ENCODE peak calls at places on chromosomes 2 and 18, in eight cellular contexts. One of them, this sample, is unnamed.
A peak's percentile ranks its signal among the peaks of the same experiment; 100 is the strongest.

GRCh38 chr2:197950754-197951153 is 146.4 kb downstream of the PLCL1 start:
- DNase-seq in pancreas: no peak
- DNase-seq in sigmoid colon: no peak
- DNase-seq in neural progenitor cell: no peak
- DNase-seq in esophagus muscularis mucosa: no peak
- DNase-seq in iPS DF 6.9: no peak
- DNase-seq in upper lobe of right lung: no peak
- DNase-seq in SJCRH30: no peak
- DNase-seq in this sample: no peak

GRCh38 chr2:139917723-139918384 is 1137.7 kb upstream of the NXPH2 start:
- DNase-seq in upper lobe of right lung: no peak
- DNase-seq in iPS DF 6.9: no peak
- DNase-seq in pancreas: no peak
- DNase-seq in neural progenitor cell: no peak
- DNase-seq in esophagus muscularis mucosa: no peak
- DNase-seq in sigmoid colon: no peak
- DNase-seq in SJCRH30: no peak
- DNase-seq in this sample: no peak

GRCh38 chr2:11553661-11554429 is 20.0 kb downstream of the GREB1 start:
- DNase-seq in sigmoid colon: no peak
- DNase-seq in pancreas: no peak
- DNase-seq in esophagus muscularis mucosa: no peak
- DNase-seq in neural progenitor cell: peak; percentile 48
- DNase-seq in SJCRH30: peak; percentile 63
- DNase-seq in iPS DF 6.9: no peak
- DNase-seq in upper lobe of right lung: no peak
- DNase-seq in this sample: no peak

GRCh38 chr2:82795446-82795845 is 1663.6 kb downstream of the SUCLG1 start:
- DNase-seq in SJCRH30: peak; percentile 45
- DNase-seq in upper lobe of right lung: no peak
- DNase-seq in esophagus muscularis mucosa: no peak
- DNase-seq in sigmoid colon: no peak
- DNase-seq in iPS DF 6.9: no peak
- DNase-seq in pancreas: no peak
- DNase-seq in neural progenitor cell: no peak
- DNase-seq in this sample: no peak

GRCh38 chr2:63886445-63886844 is 44.7 kb downstream of the UGP2 start:
- DNase-seq in SJCRH30: no peak
- DNase-seq in neural progenitor cell: no peak
- DNase-seq in esophagus muscularis mucosa: no peak
- DNase-seq in pancreas: no peak
- DNase-seq in iPS DF 6.9: no peak
- DNase-seq in upper lobe of right lung: no peak
- DNase-seq in sigmoid colon: no peak
- DNase-seq in this sample: no peak

GRCh38 chr2:29688429-29688828 is 233.0 kb downstream of the ALK start:
- DNase-seq in neural progenitor cell: no peak
- DNase-seq in SJCRH30: no peak
- DNase-seq in sigmoid colon: no peak
- DNase-seq in upper lobe of right lung: no peak
- DNase-seq in iPS DF 6.9: no peak
- DNase-seq in pancreas: no peak
- DNase-seq in esophagus muscularis mucosa: no peak
- DNase-seq in this sample: no peak

GRCh38 chr2:205712508-205712907 is 30.2 kb downstream of the NRP2 start:
- DNase-seq in upper lobe of right lung: no peak
- DNase-seq in neural progenitor cell: no peak
- DNase-seq in SJCRH30: peak; percentile 18
- DNase-seq in iPS DF 6.9: no peak
- DNase-seq in pancreas: no peak
- DNase-seq in sigmoid colon: no peak
- DNase-seq in esophagus muscularis mucosa: no peak
- DNase-seq in this sample: no peak

GRCh38 chr2:199100326-199101110 is 357.2 kb downstream of the SATB2 start:
- DNase-seq in upper lobe of right lung: no peak
- DNase-seq in esophagus muscularis mucosa: no peak
- DNase-seq in pancreas: no peak
- DNase-seq in neural progenitor cell: no peak
- DNase-seq in iPS DF 6.9: no peak
- DNase-seq in SJCRH30: no peak
- DNase-seq in sigmoid colon: no peak
- DNase-seq in this sample: no peak

GRCh38 chr2:30385327-30385726 is 61.7 kb upstream of the LCLAT1 start:
- DNase-seq in neural progenitor cell: peak; percentile 75
- DNase-seq in sigmoid colon: no peak
- DNase-seq in SJCRH30: peak; percentile 67
- DNase-seq in upper lobe of right lung: no peak
- DNase-seq in pancreas: no peak
- DNase-seq in iPS DF 6.9: no peak
- DNase-seq in esophagus muscularis mucosa: no peak
- DNase-seq in this sample: no peak

GRCh38 chr2:132478669-132479068 is 62.1 kb downstream of the GPR39 start:
- DNase-seq in esophagus muscularis mucosa: no peak
- DNase-seq in pancreas: no peak
- DNase-seq in sigmoid colon: no peak
- DNase-seq in SJCRH30: no peak
- DNase-seq in neural progenitor cell: no peak
- DNase-seq in upper lobe of right lung: no peak
- DNase-seq in iPS DF 6.9: no peak
- DNase-seq in this sample: no peak

GRCh38 chr18:9434240-9434701 is 41.0 kb upstream of the RALBP1 start:
- DNase-seq in sigmoid colon: no peak
- DNase-seq in pancreas: no peak
- DNase-seq in upper lobe of right lung: no peak
- DNase-seq in iPS DF 6.9: no peak
- DNase-seq in esophagus muscularis mucosa: peak; percentile 53
- DNase-seq in SJCRH30: peak; percentile 41
- DNase-seq in neural progenitor cell: peak; percentile 89
- DNase-seq in this sample: no peak

GRCh38 chr18:57961876-57962505 is 82.0 kb upstream of the NEDD4L start:
- DNase-seq in SJCRH30: no peak
- DNase-seq in iPS DF 6.9: no peak
- DNase-seq in sigmoid colon: no peak
- DNase-seq in upper lobe of right lung: no peak
- DNase-seq in pancreas: no peak
- DNase-seq in neural progenitor cell: no peak
- DNase-seq in esophagus muscularis mucosa: no peak
- DNase-seq in this sample: no peak

GRCh38 chr18:77057043-77057442 is 75.5 kb downstream of the MBP start:
- DNase-seq in upper lobe of right lung: no peak
- DNase-seq in pancreas: no peak
- DNase-seq in esophagus muscularis mucosa: no peak
- DNase-seq in iPS DF 6.9: no peak
- DNase-seq in SJCRH30: no peak
- DNase-seq in sigmoid colon: no peak
- DNase-seq in neural progenitor cell: no peak
- DNase-seq in this sample: no peak
- H3K4me1 ChIP-seq in upper lobe of right lung: peaks cover 78% of the 10 kb centered on the region
- H3K4me1 ChIP-seq in pancreas: no peaks in the 10 kb centered on the region
- H3K4me1 ChIP-seq in esophagus muscularis mucosa: peaks cover 53% of the 10 kb centered on the region
- H3K4me1 ChIP-seq in iPS DF 6.9: peaks cover 7% of the 10 kb centered on the region
- H3K4me1 ChIP-seq in SJCRH30: peaks cover 8% of the 10 kb centered on the region
- H3K4me1 ChIP-seq in sigmoid colon: peaks cover 44% of the 10 kb centered on the region
- H3K4me1 ChIP-seq in neural progenitor cell: peaks cover 23% of the 10 kb centered on the region
- H3K4me1 ChIP-seq in this sample: no peaks in the 10 kb centered on the region

DNA sequence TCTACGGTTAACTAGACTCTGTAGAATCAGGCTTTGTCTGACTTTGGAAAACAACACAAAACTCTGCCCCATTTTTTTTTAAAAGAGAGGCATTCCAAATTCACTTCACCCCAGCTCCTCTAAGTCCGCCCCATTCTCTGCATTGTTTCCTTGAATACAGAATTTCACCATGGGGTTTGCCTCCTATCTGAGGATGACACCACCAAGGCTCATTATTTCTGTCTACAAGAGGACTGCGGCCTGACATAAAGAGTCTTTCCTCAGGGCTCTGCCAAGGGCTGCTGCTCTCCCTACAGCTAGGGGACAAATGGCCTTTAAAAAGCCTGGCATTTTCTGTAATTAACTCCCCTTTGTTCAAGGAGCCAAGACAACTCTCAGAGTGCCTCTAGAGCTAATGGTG is 4.6 kb downstream of the CHST10 start:
- DNase-seq in sigmoid colon: no peak
- DNase-seq in esophagus muscularis mucosa: peak; percentile 62
- DNase-seq in neural progenitor cell: peak; percentile 78
- DNase-seq in SJCRH30: no peak
- DNase-seq in upper lobe of right lung: no peak
- DNase-seq in pancreas: no peak
- DNase-seq in iPS DF 6.9: no peak
- DNase-seq in this sample: no peak
- H3K4me1 ChIP-seq in sigmoid colon: peaks cover 14% of the 10 kb centered on the region
- H3K4me1 ChIP-seq in esophagus muscularis mucosa: peaks cover 33% of the 10 kb centered on the region
- H3K4me1 ChIP-seq in neural progenitor cell: peaks cover 61% of the 10 kb centered on the region
- H3K4me1 ChIP-seq in SJCRH30: peaks cover 5% of the 10 kb centered on the region
- H3K4me1 ChIP-seq in upper lobe of right lung: peaks cover 3% of the 10 kb centered on the region
- H3K4me1 ChIP-seq in pancreas: peaks cover 4% of the 10 kb centered on the region
- H3K4me1 ChIP-seq in iPS DF 6.9: peaks cover 14% of the 10 kb centered on the region
- H3K4me1 ChIP-seq in this sample: no peaks in the 10 kb centered on the region

GRCh38 chr2:45006942-45007287 is 2.3 kb downstream of the SIX2 start:
- DNase-seq in neural progenitor cell: peak; percentile 23
- DNase-seq in pancreas: no peak
- DNase-seq in iPS DF 6.9: no peak
- DNase-seq in esophagus muscularis mucosa: no peak
- DNase-seq in SJCRH30: no peak
- DNase-seq in sigmoid colon: no peak
- DNase-seq in upper lobe of right lung: no peak
- DNase-seq in this sample: no peak

GRCh38 chr2:45005261-45006002 is 3.8 kb downstream of the SIX2 start:
- DNase-seq in SJCRH30: no peak
- DNase-seq in esophagus muscularis mucosa: no peak
- DNase-seq in neural progenitor cell: peak; percentile 65
- DNase-seq in sigmoid colon: no peak
- DNase-seq in pancreas: no peak
- DNase-seq in iPS DF 6.9: no peak
- DNase-seq in upper lobe of right lung: no peak
- DNase-seq in this sample: no peak

GRCh38 chr2:45004569-45005181 is 4.6 kb downstream of the SIX2 start:
- DNase-seq in sigmoid colon: no peak
- DNase-seq in upper lobe of right lung: no peak
- DNase-seq in neural progenitor cell: peak; percentile 71
- DNase-seq in iPS DF 6.9: no peak
- DNase-seq in SJCRH30: no peak
- DNase-seq in esophagus muscularis mucosa: no peak
- DNase-seq in pancreas: no peak
- DNase-seq in this sample: no peak

GRCh38 chr2:45007356-45007755 is 1.9 kb downstream of the SIX2 start:
- DNase-seq in sigmoid colon: no peak
- DNase-seq in pancreas: no peak
- DNase-seq in esophagus muscularis mucosa: no peak
- DNase-seq in upper lobe of right lung: no peak
- DNase-seq in neural progenitor cell: no peak
- DNase-seq in iPS DF 6.9: no peak
- DNase-seq in SJCRH30: no peak
- DNase-seq in this sample: no peak

DNA sequence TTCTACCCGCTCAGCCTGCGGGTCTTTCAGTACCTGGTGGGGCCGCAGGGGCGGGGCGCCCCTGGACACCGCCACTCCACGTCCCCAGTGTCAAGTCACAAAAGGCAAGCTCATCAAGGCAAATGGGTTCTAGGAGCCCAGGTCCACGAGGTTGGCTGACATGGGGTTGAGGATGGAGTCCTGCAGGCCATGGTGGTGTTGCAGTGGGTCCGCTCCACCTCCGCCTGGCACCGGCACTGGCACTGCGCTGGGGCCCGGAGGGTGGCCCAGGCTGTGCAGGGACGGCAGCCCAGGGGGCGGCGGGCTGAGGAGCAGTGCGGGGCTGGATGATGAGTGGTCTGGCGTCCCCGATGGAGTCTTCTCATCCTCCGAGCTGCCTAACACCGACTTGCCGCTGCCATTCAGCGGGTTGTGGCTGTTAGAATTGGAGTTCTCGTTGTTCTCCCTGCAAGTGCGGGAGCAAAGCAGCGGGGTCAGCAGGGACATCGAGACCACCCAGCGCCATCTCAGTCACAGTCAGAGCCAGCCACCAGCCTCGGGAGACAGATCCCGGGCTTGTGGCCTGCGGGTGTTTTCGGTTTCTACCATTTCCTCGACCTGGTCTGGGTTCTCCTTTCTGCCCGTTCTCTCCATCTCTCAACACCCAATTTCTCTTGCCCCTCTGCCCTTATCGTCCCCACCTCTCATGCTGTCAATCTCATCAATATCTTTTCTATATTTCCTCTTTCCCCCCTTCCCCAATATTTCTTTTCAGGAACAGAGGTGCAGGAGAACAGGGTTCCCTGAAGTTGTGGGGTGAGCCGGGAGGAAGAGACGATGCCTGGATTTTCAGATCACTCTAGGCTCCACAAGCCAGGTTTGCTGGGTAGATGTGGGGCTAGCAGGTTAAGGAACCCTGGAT is 3.0 kb downstream of the SIX2 start:
- DNase-seq in upper lobe of right lung: no peak
- DNase-seq in neural progenitor cell: peak; percentile 31
- DNase-seq in pancreas: no peak
- DNase-seq in sigmoid colon: no peak
- DNase-seq in esophagus muscularis mucosa: no peak
- DNase-seq in iPS DF 6.9: no peak
- DNase-seq in SJCRH30: no peak
- DNase-seq in this sample: no peak
- H3K4me1 ChIP-seq in upper lobe of right lung: peaks cover 43% of the 10 kb centered on the region
- H3K4me1 ChIP-seq in neural progenitor cell: peaks cover 36% of the 10 kb centered on the region
- H3K4me1 ChIP-seq in pancreas: no peaks in the 10 kb centered on the region
- H3K4me1 ChIP-seq in sigmoid colon: peaks cover 57% of the 10 kb centered on the region
- H3K4me1 ChIP-seq in esophagus muscularis mucosa: peaks cover 66% of the 10 kb centered on the region
- H3K4me1 ChIP-seq in iPS DF 6.9: peaks cover 5% of the 10 kb centered on the region
- H3K4me1 ChIP-seq in SJCRH30: peaks cover 4% of the 10 kb centered on the region
- H3K4me1 ChIP-seq in this sample: no peaks in the 10 kb centered on the region

GRCh38 chr18:37138456-37138855 is 309.5 kb downstream of the KIAA1328 start:
- DNase-seq in SJCRH30: no peak
- DNase-seq in sigmoid colon: no peak
- DNase-seq in pancreas: no peak
- DNase-seq in neural progenitor cell: no peak
- DNase-seq in upper lobe of right lung: no peak
- DNase-seq in esophagus muscularis mucosa: no peak
- DNase-seq in iPS DF 6.9: no peak
- DNase-seq in this sample: no peak
- H3K4me1 ChIP-seq in SJCRH30: no peaks in the 10 kb centered on the region
- H3K4me1 ChIP-seq in sigmoid colon: no peaks in the 10 kb centered on the region
- H3K4me1 ChIP-seq in pancreas: no peaks in the 10 kb centered on the region
- H3K4me1 ChIP-seq in neural progenitor cell: peaks cover 10% of the 10 kb centered on the region
- H3K4me1 ChIP-seq in upper lobe of right lung: no peaks in the 10 kb centered on the region
- H3K4me1 ChIP-seq in esophagus muscularis mucosa: no peaks in the 10 kb centered on the region
- H3K4me1 ChIP-seq in iPS DF 6.9: no peaks in the 10 kb centered on the region
- H3K4me1 ChIP-seq in this sample: no peaks in the 10 kb centered on the region